ENCODE peak calls at places on chromosomes 2 and 18, in seven cellular contexts. W, E, P, F, M, L and U are unnamed samples.

GRCh38 chr2:195813401-195813800 is 156.4 kb downstream of the SLC39A10 start:
- DNase-seq in F (no peak), E (no peak), M (no peak), W (no peak), P (no peak), L (no peak), U (no peak)

GRCh38 chr18:12470382-12471090 is 62.8 kb downstream of the PRELID3A start:
- DNase-seq in E (no peak), F (peak; percentile 11), M (no peak), L (no peak), W (peak; percentile 38), P (no peak), U (no peak)

GRCh38 chr2:173407176-173407575 is 52.5 kb downstream of the CDCA7 start:
- DNase-seq in P (no peak), W (no peak), F (no peak), L (no peak), M (no peak), E (no peak), U (no peak)

GRCh38 chr2:230295192-230295591 is 31.8 kb upstream of the SP140L start:
- DNase-seq in P (no peak), E (no peak), L (no peak), F (no peak), W (no peak), M (no peak), U (no peak)

GRCh38 chr18:10040287-10041011 is 126.6 kb downstream of the VAPA start:
- DNase-seq in F (no peak), M (no peak), W (no peak), E (no peak), L (no peak), P (no peak), U (no peak)

GRCh38 chr2:167980436-167980835 is 267.0 kb downstream of the STK39 start:
- DNase-seq in M (no peak), E (no peak), P (no peak), W (no peak), F (no peak), L (no peak), U (no peak)

GRCh38 chr18:777021-777420 is 35.0 kb downstream of the YES1 start:
- DNase-seq in W (no peak), F (no peak), E (no peak), L (no peak), M (no peak), P (no peak), U (no peak)

GRCh38 chr2:32485399-32485798 is 128.6 kb downstream of the BIRC6 start:
- DNase-seq in F (peak; percentile 8), M (no peak), P (no peak), E (no peak), W (no peak), L (peak; percentile 39), U (no peak)

GRCh38 chr2:242002944-242003343 is 133.4 kb downstream of the RTP5 start:
- DNase-seq in P (no peak), W (no peak), M (no peak), F (no peak), E (no peak), L (no peak), U (no peak)

GRCh38 chr2:223260681-223261080 is 208.7 kb downstream of the KCNE4 start:
- DNase-seq in M (no peak), E (no peak), L (no peak), P (no peak), F (no peak), W (no peak), U (no peak)

GRCh38 chr2:49943944-49944803 is 789.9 kb upstream of the FSHR start:
- DNase-seq in P (no peak), E (no peak), L (no peak), F (no peak), M (no peak), W (no peak), U (no peak)

GRCh38 chr2:154623819-154624218 is 74.7 kb upstream of the KCNJ3 start:
- DNase-seq in W (peak; percentile 9), P (no peak), F (peak; percentile 60), M (no peak), E (no peak), L (no peak), U (peak; percentile 62)

GRCh38 chr18:54712315-54712714 is 116.0 kb upstream of the RAB27B start:
- DNase-seq in E (no peak), P (peak; percentile 59), M (no peak), W (no peak), L (peak; percentile 55), F (peak; percentile 90), U (peak; percentile 8)

GRCh38 chr2:20094142-20094792 is 42.8 kb upstream of the LAPTM4A start:
- DNase-seq in M (no peak), F (no peak), L (no peak), W (no peak), P (no peak), E (no peak), U (no peak)

GRCh38 chr2:100902833-100903405 is 83.0 kb downstream of the NPAS2 start:
- DNase-seq in E (no peak), L (peak; percentile 97), W (no peak), P (no peak), M (no peak), F (peak; percentile 90), U (peak; percentile 89)

GRCh38 chr2:237321746-237322145 is 92.2 kb downstream of the COL6A3 start:
- DNase-seq in F (no peak), L (no peak), P (no peak), E (no peak), W (no peak), M (no peak), U (no peak)

GRCh38 chr2:187434342-187434785 is 13.7 kb downstream of the CALCRL start:
- DNase-seq in F (no peak), M (no peak), L (no peak), W (no peak), E (no peak), P (no peak), U (no peak)

GRCh38 chr2:7111626-7112025 is 194.4 kb downstream of the RNF144A start:
- DNase-seq in M (no peak), E (no peak), F (peak; percentile 36), P (no peak), W (no peak), L (no peak), U (peak; percentile 13)

GRCh38 chr2:60998628-60999545 is 18.6 kb upstream of the PEX13 start:
- DNase-seq in M (peak; percentile 2), P (no peak), E (no peak), L (no peak), W (peak; percentile 28), F (peak; percentile 66), U (peak; percentile 71)

GRCh38 chr18:41009926-41010325 is 945.1 kb upstream of the PIK3C3 start:
- DNase-seq in W (no peak), E (no peak), M (no peak), F (no peak), L (no peak), P (no peak), U (no peak)

GRCh38 chr2:167732251-167732788 is 515.1 kb downstream of the STK39 start:
- DNase-seq in P (no peak), W (no peak), M (no peak), F (no peak), E (no peak), L (no peak), U (no peak)

GRCh38 chr2:33529771-33530481 is 53.5 kb downstream of the RASGRP3 start:
- DNase-seq in W (no peak), L (peak; percentile 98), P (no peak), E (no peak), M (no peak), F (peak; percentile 61), U (peak; percentile 45)

GRCh38 chr2:238155051-238155760 is 3.6 kb upstream of the ERFE start:
- DNase-seq in M (no peak), L (no peak), P (no peak), E (no peak), F (no peak), W (no peak), U (no peak)

GRCh38 chr2:240965296-240965904 is 33.0 kb upstream of the SNED1 start:
- DNase-seq in W (no peak), E (no peak), M (no peak), P (peak; percentile 32), F (no peak), L (no peak), U (no peak)

GRCh38 chr2:109613922-109614714 is at the start of the genes SEPTIN10 and SOWAHC:
- DNase-seq in P (peak; percentile 96), W (peak; percentile 85), E (peak; percentile 79), F (peak; percentile 99), L (peak; percentile 98), M (peak; percentile 80), U (peak; percentile 99)

GRCh38 chr2:227188292-227188691 is 23.9 kb downstream of the COL4A3 start:
- DNase-seq in L (peak; percentile 17), P (no peak), W (no peak), F (peak; percentile 41), M (no peak), E (no peak), U (no peak)

GRCh38 chr2:226431301-226431955 is 368.2 kb downstream of the IRS1 start:
- DNase-seq in M (no peak), P (no peak), E (no peak), F (no peak), W (no peak), L (no peak), U (no peak)

GRCh38 chr2:8496617-8497016 is 185.2 kb upstream of the ID2 start:
- DNase-seq in M (no peak), E (no peak), P (no peak), W (no peak), L (no peak), F (no peak), U (no peak)

GRCh38 chr2:27131429-27131828 is 3.0 kb downstream of the PREB start:
- DNase-seq in F (no peak), L (no peak), W (no peak), M (no peak), E (no peak), P (no peak), U (no peak)

GRCh38 chr2:132608222-132608795 is 61.7 kb downstream of the LYPD1 start:
- DNase-seq in E (no peak), W (peak; percentile 29), L (no peak), M (no peak), P (no peak), F (no peak), U (no peak)